ENCODE peak calls at places on chromosomes 16 and 17, in four cellular contexts. W is effector CD4-positive, alpha-beta T cell; H is heart right ventricle; G is RWPE1. V is an unnamed sample.
A peak's percentile ranks its signal among the peaks of the same experiment; 100 is the strongest.

GRCh38 chr16:27368358-27368722 is 33.6 kb upstream of the IL21R start:
- DNase-seq in W (no peak), H (no peak), G (no peak), V (no peak)

GRCh38 chr17:39679521-39680192 is 8.2 kb downstream of the PGAP3 start:
- DNase-seq in W (peak; percentile 21), H (no peak), G (no peak), V (no peak)

GRCh38 chr16:84560269-84560668 is 55.8 kb upstream of the MEAK7 start:
- DNase-seq in W (no peak), H (no peak), G (no peak), V (no peak)

GRCh38 chr16:1312903-1313302 is 3.5 kb downstream of the UBE2I start:
- DNase-seq in W (no peak), H (no peak), G (no peak), V (no peak)

GRCh38 chr17:67139784-67140665 is 95.7 kb downstream of the CACNG1 start:
- DNase-seq in W (no peak), H (no peak), G (peak; percentile 42), V (no peak)

GRCh38 chr16:89476379-89476778 is 14.0 kb downstream of the ANKRD11 start:
- DNase-seq in W (no peak), H (no peak), G (peak; percentile 95), V (no peak)

GRCh38 chr16:66750279-66751134 is 902 bp downstream of the DYNC1LI2 start:
- DNase-seq in W (no peak), H (no peak), G (no peak), V (no peak)

GRCh38 chr17:44752953-44753861 is 5.6 kb upstream of the ADAM11 start:
- DNase-seq in W (no peak), H (no peak), G (no peak), V (no peak)

GRCh38 chr17:37299257-37299985 is 76.4 kb upstream of the C17orf78 start:
- DNase-seq in W (no peak), H (no peak), G (no peak), V (peak; percentile 58)

GRCh38 chr16:57260294-57260929 is 15.4 kb downstream of the ARL2BP start:
- DNase-seq in W (peak; percentile 10), H (no peak), G (peak; percentile 59), V (no peak)

V was measured in NCI-H1105.